ENCODE peak calls at places on chromosomes 13 and 19, in ten cellular contexts. W, J, P, I, K, O, F, H, R and Q are unnamed samples.

GRCh38 chr13:36029171-36029570 is 102.0 kb downstream of the DCLK1 start:
- DNase-seq in W (no peak), P (no peak), J (no peak), O (no peak), R (peak; percentile 3), F (no peak), H (no peak), K (no peak), I (no peak), Q (no peak)

GRCh38 chr19:34404109-34404909 is at the start of gene PDCD2L:
- DNase-seq in W (peak; percentile 96), K (peak; percentile 90), R (peak; percentile 90), H (peak; percentile 88), P (peak; percentile 72), J (peak; percentile 70), I (peak; percentile 96), O (peak; percentile 94), F (peak; percentile 96), Q (peak; percentile 90)

GRCh38 chr13:20053016-20053415 is 94.5 kb downstream of the ZMYM2 start:
- DNase-seq in F (peak; percentile 60), W (no peak), K (no peak), H (no peak), P (no peak), J (no peak), O (no peak), I (no peak), R (peak; percentile 6), Q (no peak)

GRCh38 chr13:76622336-76623045 is 263.7 kb downstream of the KCTD12 start:
- DNase-seq in J (no peak), I (no peak), R (no peak), K (no peak), H (no peak), F (no peak), P (peak; percentile 30), O (no peak), W (no peak), Q (no peak)

GRCh38 chr19:29841209-29841558 is 29.4 kb downstream of the CCNE1 start:
- DNase-seq in F (no peak), W (no peak), J (no peak), P (no peak), I (no peak), K (no peak), O (no peak), H (peak; percentile 53), R (peak; percentile 26), Q (no peak)

GRCh38 chr19:16447015-16447384 is 24.8 kb downstream of the EPS15L1 start:
- DNase-seq in I (no peak), W (peak; percentile 50), K (no peak), F (peak; percentile 73), J (peak; percentile 65), H (peak; percentile 82), O (peak; percentile 49), R (peak; percentile 78), P (peak; percentile 75), Q (peak; percentile 26)

GRCh38 chr19:2050991-2051770 is at the start of gene MKNK2:
- DNase-seq in O (peak; percentile 98), W (peak; percentile 94), F (peak; percentile 96), K (peak; percentile 89), P (no peak), H (peak; percentile 86), I (peak; percentile 69), J (peak; percentile 66), R (peak; percentile 86), Q (peak; percentile 86)

GRCh38 chr19:5445667-5446066 is 9.6 kb upstream of the ZNRF4 start:
- DNase-seq in K (no peak), J (no peak), H (peak; percentile 29), P (no peak), O (no peak), F (no peak), R (peak; percentile 32), I (no peak), W (no peak), Q (no peak)

GRCh38 chr19:33375760-33376159 is 2.3 kb downstream of the CEBPG start:
- DNase-seq in R (peak; percentile 49), W (no peak), P (no peak), J (no peak), H (peak; percentile 58), I (no peak), K (no peak), F (no peak), O (no peak), Q (no peak)

GRCh38 chr19:56110515-56111448 is 10.3 kb downstream of the ZNF787 start:
- DNase-seq in K (no peak), W (peak; percentile 40), J (no peak), R (no peak), F (peak; percentile 66), P (no peak), H (peak; percentile 39), O (no peak), I (no peak), Q (no peak)

GRCh38 chr19:3125900-3126524 is 9.8 kb upstream of the GNA15 start:
- DNase-seq in P (no peak), J (no peak), O (peak; percentile 86), I (no peak), K (peak; percentile 71), F (peak; percentile 61), R (peak; percentile 49), W (peak; percentile 79), H (peak; percentile 49), Q (no peak)

GRCh38 chr19:7395360-7395781 is 46.6 kb downstream of the ARHGEF18 start:
- DNase-seq in H (peak; percentile 23), I (no peak), P (no peak), R (peak; percentile 25), O (no peak), J (no peak), F (peak; percentile 19), W (no peak), K (no peak), Q (no peak)

GRCh38 chr19:11538232-11539036 is at the start of gene CNN1:
- DNase-seq in F (peak; percentile 91), K (no peak), P (peak; percentile 37), W (peak; percentile 75), J (no peak), R (peak; percentile 94), I (no peak), H (peak; percentile 91), O (no peak), Q (peak; percentile 9)

GRCh38 chr13:110405597-110406450 is 98.7 kb downstream of the COL4A2 start:
- DNase-seq in O (no peak), J (peak; percentile 40), F (no peak), H (peak; percentile 82), W (no peak), I (no peak), R (peak; percentile 95), K (no peak), P (no peak), Q (no peak)

GRCh38 chr19:57759096-57759495 is 10.4 kb upstream of the ZNF586 start:
- DNase-seq in O (no peak), P (no peak), H (no peak), I (no peak), R (no peak), J (no peak), W (no peak), K (no peak), F (no peak), Q (no peak)

GRCh38 chr13:114047358-114047881 is 73.5 kb upstream of the C13orf46 start:
- DNase-seq in R (no peak), J (no peak), H (no peak), F (no peak), K (no peak), W (peak; percentile 60), P (no peak), O (no peak), I (peak; percentile 35), Q (peak; percentile 92)

GRCh38 chr13:52459668-52460067 is 4.4 kb downstream of the CKAP2 start:
- DNase-seq in I (no peak), O (no peak), J (peak; percentile 10), W (no peak), P (no peak), H (peak; percentile 75), R (peak; percentile 81), K (no peak), F (no peak), Q (no peak)

GRCh38 chr13:94641432-94641941 is 39.8 kb downstream of the GPR180 start:
- DNase-seq in H (peak; percentile 55), R (peak; percentile 72), K (no peak), F (no peak), I (peak; percentile 74), W (no peak), P (peak; percentile 68), J (peak; percentile 49), O (no peak), Q (no peak)

GRCh38 chr19:46659151-46660007 is 1.6 kb downstream of the DACT3 start:
- DNase-seq in R (peak; percentile 59), F (peak; percentile 91), W (peak; percentile 31), H (peak; percentile 37), I (no peak), O (no peak), J (no peak), K (no peak), P (no peak), Q (peak; percentile 60)

GRCh38 chr13:45781553-45782326 is 69.8 kb downstream of the SIAH3 start:
- DNase-seq in W (peak; percentile 50), J (no peak), F (no peak), K (no peak), H (peak; percentile 6), P (no peak), R (peak; percentile 21), I (peak; percentile 19), O (no peak), Q (no peak)

GRCh38 chr19:41740415-41741243 is 14.7 kb upstream of the CEACAM6 start:
- DNase-seq in P (no peak), K (no peak), J (no peak), F (no peak), R (no peak), O (no peak), I (no peak), W (no peak), H (no peak), Q (no peak)

GRCh38 chr13:112692104-112692503 is 2.3 kb downstream of the ATP11A start:
- DNase-seq in P (no peak), F (no peak), H (no peak), W (no peak), J (no peak), K (no peak), I (no peak), O (no peak), R (no peak), Q (no peak)

GRCh38 chr19:4278460-4278901 is 585 bp upstream of the SHD start:
- DNase-seq in O (no peak), H (no peak), W (no peak), I (no peak), R (no peak), J (no peak), P (no peak), K (no peak), F (peak; percentile 23), Q (no peak)

GRCh38 chr19:39032164-39032918 is at the start of gene FBXO27:
- DNase-seq in F (peak; percentile 6), W (peak; percentile 10), P (no peak), I (peak; percentile 71), J (no peak), R (no peak), H (peak; percentile 6), K (no peak), O (no peak), Q (peak; percentile 82)

GRCh38 chr13:34011552-34012085 is 193.7 kb downstream of the RFC3 start:
- DNase-seq in I (peak; percentile 43), K (no peak), O (no peak), W (no peak), R (no peak), J (no peak), P (no peak), F (peak; percentile 11), H (no peak), Q (no peak)

GRCh38 chr13:44364601-44365000 is 9.0 kb upstream of the SERP2 start:
- DNase-seq in O (no peak), P (no peak), I (no peak), F (no peak), W (no peak), K (no peak), R (peak; percentile 80), H (peak; percentile 77), J (no peak), Q (peak; percentile 45)

GRCh38 chr13:44865722-44866484 is 123.4 kb downstream of the NUFIP1 start:
- DNase-seq in W (no peak), K (no peak), O (no peak), I (no peak), J (no peak), H (no peak), F (no peak), P (no peak), R (no peak), Q (no peak)

GRCh38 chr19:28878862-28879566 is 333.9 kb downstream of the UQCRFS1 start:
- DNase-seq in I (peak; percentile 33), J (peak; percentile 42), K (peak; percentile 12), P (peak; percentile 66), R (peak; percentile 77), O (peak; percentile 57), F (peak; percentile 93), H (peak; percentile 72), W (peak; percentile 58), Q (peak; percentile 76)